ENCODE peak calls at places on chromosome 19, in five cellular contexts. E, R, U, T and M are unnamed samples.

GRCh38 chr19:3382460-3383100 is 16.2 kb downstream of the NFIC start:
- DNase-seq in E (no peak), R (no peak), U (no peak), T (no peak), M (no peak)

GRCh38 chr19:39970424-39970673 is 616 bp upstream of the PSMC4 start:
- DNase-seq in E (no peak), R (no peak), U (no peak), T (no peak), M (no peak)

GRCh38 chr19:4077800-4078683 is 11.3 kb upstream of the ZBTB7A start:
- DNase-seq in E (no peak), R (peak), U (peak), T (peak), M (peak)

GRCh38 chr19:861756-862528 is 2.5 kb downstream of the CFD start:
- DNase-seq in E (no peak), R (peak), U (no peak), T (peak), M (peak)

GRCh38 chr19:8611391-8611883 is 922 bp upstream of the ADAMTS10 start:
- DNase-seq in E (no peak), R (no peak), U (no peak), T (peak), M (peak)

GRCh38 chr19:44745386-44745831 is 3.1 kb upstream of the BCL3 start:
- DNase-seq in E (no peak), R (peak), U (peak), T (peak), M (peak)

GRCh38 chr19:4583961-4584669 is 24.6 kb upstream of the SEMA6B start:
- DNase-seq in E (no peak), R (no peak), U (no peak), T (peak), M (no peak)

GRCh38 chr19:46862504-46862835 is 1.7 kb downstream of the ARHGAP35 start:
- DNase-seq in E (no peak), R (no peak), U (no peak), T (peak), M (no peak)

GRCh38 chr19:30375651-30376050 is 3.5 kb downstream of the ZNF536 start:
- DNase-seq in E (no peak), R (no peak), U (no peak), T (no peak), M (no peak)

GRCh38 chr19:48896191-48896720 is 2.3 kb downstream of the TULP2 start:
- DNase-seq in E (no peak), R (peak), U (peak), T (peak), M (peak)

GRCh38 chr19:23527797-23528196 is 132.5 kb upstream of the ZNF91 start:
- DNase-seq in E (peak), R (no peak), U (no peak), T (no peak), M (no peak)

DNA sequence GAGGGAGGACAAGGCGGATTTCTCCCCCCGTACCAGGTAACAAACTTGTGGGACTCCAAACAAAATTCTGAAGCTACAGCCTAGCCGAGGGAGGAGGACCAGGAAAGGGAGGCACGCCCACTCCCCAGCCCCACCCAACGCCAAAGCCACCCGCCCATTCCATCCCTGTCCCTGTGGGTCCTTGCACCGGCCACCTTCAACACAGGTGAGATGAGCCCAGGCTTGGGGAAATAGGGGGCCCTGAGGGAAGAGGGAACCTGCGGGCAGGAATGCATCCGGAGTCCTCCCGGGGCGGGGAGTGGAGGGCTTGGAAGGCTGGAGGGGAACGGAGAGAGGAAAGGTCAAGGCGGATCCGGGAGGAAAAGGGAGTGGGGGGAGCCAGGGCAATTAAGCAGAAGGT is at the start of gene BEST2:
- DNase-seq in E (no peak), R (no peak), U (no peak), T (no peak), M (no peak)
- H3K27ac ChIP-seq in E (no peak), R (no peak), U (no peak), T (no peak), M (no peak)

GRCh38 chr19:18562086-18562485 is 4.4 kb downstream of the KXD1 start:
- DNase-seq in E (no peak), R (no peak), U (no peak), T (peak), M (peak)

GRCh38 chr19:18558595-18558994 is 925 bp downstream of the KXD1 start:
- DNase-seq in E (no peak), R (no peak), U (no peak), T (peak), M (peak)

GRCh38 chr19:18558202-18558555 is 509 bp downstream of the KXD1 start:
- DNase-seq in E (no peak), R (no peak), U (no peak), T (peak), M (no peak)

GRCh38 chr19:18557474-18558201 is at the start of gene KXD1:
- DNase-seq in E (peak), R (peak), U (peak), T (peak), M (peak)

GRCh38 chr19:18559685-18560084 is 2.0 kb downstream of the KXD1 start:
- DNase-seq in E (no peak), R (no peak), U (no peak), T (no peak), M (no peak)
- H3K27ac ChIP-seq in E (no peak), R (no peak), U (peak), T (no peak), M (no peak)

DNA sequence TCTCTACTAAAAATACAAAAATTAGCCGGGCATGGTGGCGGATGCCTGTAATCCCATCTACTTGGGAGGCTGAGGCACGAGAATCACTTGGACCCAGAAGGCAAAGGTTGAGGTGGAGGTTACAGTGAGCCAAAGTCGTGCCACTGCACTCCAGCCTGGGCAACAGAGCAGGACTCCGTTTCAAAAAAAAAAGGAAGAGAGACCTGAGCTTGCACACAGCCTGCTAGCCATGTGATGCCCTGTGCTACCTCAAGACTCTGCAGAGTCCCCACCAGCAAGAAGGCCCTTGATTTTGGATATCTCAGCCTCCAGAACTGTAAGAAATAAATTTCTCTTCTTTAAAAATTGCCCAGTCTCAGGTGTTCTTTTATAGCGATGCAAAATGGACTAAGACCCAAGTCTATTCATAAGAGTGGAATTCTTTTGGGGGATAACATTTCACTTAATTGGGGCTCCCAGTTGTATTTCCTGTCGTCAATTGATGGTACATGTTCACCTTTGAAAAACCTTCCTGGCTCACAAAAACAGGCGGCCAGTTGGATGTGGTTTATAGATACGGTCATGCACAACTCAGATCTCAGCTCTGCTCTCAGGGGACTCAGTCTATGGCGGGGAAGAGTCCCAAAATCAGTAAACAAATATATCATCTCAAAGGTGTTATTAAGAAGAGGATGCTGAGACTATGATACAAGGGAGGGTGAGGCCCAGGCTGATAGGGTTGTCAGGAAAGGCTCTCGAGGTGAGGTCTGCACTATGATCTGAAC is 2.4 kb upstream of the CHERP start:
- DNase-seq in E (no peak), R (no peak), U (no peak), T (no peak), M (no peak)
- H3K27ac ChIP-seq in E (no peak), R (no peak), U (no peak), T (no peak), M (no peak)

DNA sequence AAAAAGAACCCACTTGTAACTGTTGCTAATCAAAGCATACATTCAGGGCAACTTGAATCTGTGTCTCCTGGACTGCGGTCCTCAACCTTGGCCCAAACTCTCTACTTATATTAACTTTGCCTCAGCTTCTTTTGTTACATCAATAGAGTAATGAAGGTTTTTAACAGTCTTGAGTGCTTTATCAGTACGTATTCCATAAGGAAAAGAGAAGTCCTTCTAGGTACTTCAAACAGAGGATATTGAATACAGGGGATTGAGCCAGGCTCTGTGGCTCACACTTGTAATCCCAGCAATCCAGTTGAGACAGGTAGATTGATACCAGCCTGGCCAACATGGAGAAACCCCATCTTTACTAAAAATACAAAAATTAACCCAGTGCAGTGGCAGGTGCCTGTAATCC is 1.2 kb upstream of the EPS15L1 start:
- DNase-seq in E (no peak), R (no peak), U (no peak), T (no peak), M (no peak)
- H3K27ac ChIP-seq in E (no peak), R (no peak), U (peak), T (no peak), M (no peak)

GRCh38 chr19:41872384-41872774 is 4.7 kb upstream of the CD79A start:
- DNase-seq in E (no peak), R (peak), U (no peak), T (no peak), M (peak)

GRCh38 chr19:41871573-41872383 is 5.3 kb upstream of the CD79A start:
- DNase-seq in E (peak), R (no peak), U (no peak), T (no peak), M (peak)

GRCh38 chr19:41870401-41870873 is 6.6 kb upstream of the CD79A start:
- DNase-seq in E (peak), R (peak), U (no peak), T (peak), M (no peak)

GRCh38 chr19:41869374-41869955 is 7.6 kb upstream of the CD79A start:
- DNase-seq in E (peak), R (no peak), U (no peak), T (no peak), M (no peak)

DNA sequence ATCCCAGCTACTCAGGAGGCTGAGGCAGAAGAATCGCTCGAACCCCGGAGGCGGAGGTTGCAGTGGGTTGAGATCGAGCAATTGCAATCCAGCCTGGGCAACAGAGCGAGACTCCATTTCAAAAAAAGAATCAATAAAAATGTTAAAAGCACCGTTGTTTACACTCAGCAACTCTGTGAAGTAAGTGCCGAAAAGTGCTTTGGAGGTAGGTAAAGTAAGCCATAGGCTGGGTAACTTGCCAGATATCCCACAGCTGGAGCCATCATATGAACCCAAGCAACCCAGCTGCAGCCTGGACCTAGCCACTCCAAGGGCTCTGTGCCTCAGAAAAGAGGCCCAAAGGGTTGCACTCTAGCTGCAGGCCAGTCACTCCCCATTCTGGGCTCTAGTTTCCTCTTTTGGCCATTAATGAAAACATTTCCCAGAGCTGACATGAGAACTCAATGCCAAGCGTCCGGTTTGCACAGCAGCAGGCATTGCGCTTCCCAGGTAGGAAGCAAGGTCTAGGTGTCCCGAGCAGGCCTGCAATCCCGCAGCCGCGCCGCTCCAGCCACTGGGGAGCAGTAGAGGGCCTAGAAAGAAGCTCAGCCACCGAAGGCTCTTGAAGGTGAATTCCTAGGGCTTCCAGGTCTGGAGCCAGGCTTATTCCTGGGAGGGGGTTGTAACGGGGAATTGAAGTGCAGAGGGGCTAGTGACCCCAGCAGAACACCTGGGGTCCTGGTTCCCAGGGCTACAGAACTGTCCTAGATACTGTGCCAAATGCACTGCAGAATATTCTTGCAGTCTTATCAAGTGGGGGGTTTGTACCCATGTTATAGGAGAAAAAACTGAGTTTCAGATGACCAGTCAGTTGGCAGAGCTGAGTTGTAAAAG is 4.1 kb upstream of the CD79A start:
- DNase-seq in E (peak), R (peak), U (no peak), T (peak), M (peak)
- H3K27ac ChIP-seq in E (no peak), R (no peak), U (no peak), T (no peak), M (no peak)

GRCh38 chr19:43739836-43740235 is 14.9 kb downstream of the SMG9 start:
- DNase-seq in E (peak), R (no peak), U (no peak), T (no peak), M (no peak)
- H3K27ac ChIP-seq in E (peak), R (no peak), U (no peak), T (no peak), M (no peak)

DNA sequence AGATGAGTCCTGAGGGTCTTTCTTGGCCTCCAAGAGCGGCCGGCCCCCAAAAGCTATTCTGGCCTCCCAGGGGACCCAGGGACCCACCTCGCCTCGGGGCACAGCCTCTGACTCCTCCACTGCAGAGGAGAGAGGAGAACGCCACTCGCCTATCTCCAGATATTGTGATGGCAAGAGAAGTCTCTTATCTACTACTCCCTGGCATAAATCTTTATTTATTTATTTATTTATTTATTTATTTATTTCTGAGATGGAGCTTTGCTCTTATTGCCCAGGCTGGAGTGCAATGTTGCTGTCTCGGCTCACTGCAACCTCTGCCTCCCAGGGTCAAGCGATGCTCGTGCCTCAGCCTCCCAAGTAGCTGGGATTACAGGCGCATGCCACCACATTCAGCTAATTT is 11.0 kb downstream of the SLC7A9 start:
- DNase-seq in E (no peak), R (no peak), U (no peak), T (no peak), M (no peak)
- H3K27ac ChIP-seq in E (no peak), R (no peak), U (no peak), T (no peak), M (no peak)

GRCh38 chr19:14674764-14675163 is at the start of gene ADGRE3:
- DNase-seq in E (peak), R (no peak), U (no peak), T (peak), M (no peak)
- H3K27ac ChIP-seq in E (no peak), R (no peak), U (no peak), T (no peak), M (no peak)